ENCODE peak calls at places on chromosome 3, in nine cellular contexts. U is HCT116, H is cardiac muscle cell, C is body of pancreas, G is kidney, F is ovary, R is heart left ventricle, K is WERI-Rb-1, O is Panc1. L is an unnamed sample.

GRCh38 chr3:5809811-5810210 is 622.3 kb downstream of the EDEM1 start:
- DNase-seq in F (no peak), O (no peak), G (no peak), C (no peak), U (no peak), K (no peak), R (no peak), H (no peak), L (no peak)

GRCh38 chr3:150106752-150107428 is 136.2 kb upstream of the PFN2 start:
- DNase-seq in G (no peak), K (peak; percentile 65), C (no peak), U (no peak), F (no peak), R (no peak), H (no peak), O (no peak), L (no peak)

GRCh38 chr3:154364849-154365248 is 40.6 kb upstream of the DHX36 start:
- DNase-seq in H (no peak), R (no peak), U (peak; percentile 6), F (no peak), G (no peak), O (no peak), C (no peak), K (no peak), L (no peak)

GRCh38 chr3:139533781-139534443 is 5.6 kb downstream of the RBP1 start:
- DNase-seq in H (peak; percentile 66), U (peak; percentile 69), G (peak; percentile 83), R (peak; percentile 51), C (peak; percentile 53), K (peak; percentile 91), O (no peak), F (peak; percentile 65), L (peak; percentile 81)

GRCh38 chr3:48514431-48515227 is 10.7 kb upstream of the SHISA5 start:
- DNase-seq in G (peak; percentile 16), K (no peak), C (no peak), O (no peak), U (no peak), F (no peak), R (no peak), H (no peak), L (no peak)

GRCh38 chr3:54191997-54192396 is 69.6 kb downstream of the CACNA2D3 start:
- DNase-seq in K (no peak), C (no peak), G (no peak), R (no peak), U (no peak), H (no peak), F (no peak), O (no peak), L (no peak)

GRCh38 chr3:111963424-111963823 is 15.4 kb upstream of the ABHD10 start:
- DNase-seq in K (no peak), R (no peak), F (no peak), U (peak; percentile 62), G (no peak), C (no peak), O (no peak), H (no peak), L (peak; percentile 84)

GRCh38 chr3:14467723-14468620 is 65.6 kb downstream of the SLC6A6 start:
- DNase-seq in U (no peak), H (peak; percentile 59), C (peak; percentile 39), R (peak; percentile 30), G (peak; percentile 64), O (no peak), F (no peak), K (peak; percentile 47), L (no peak)

GRCh38 chr3:197241173-197241572 is 57.2 kb downstream of the DLG1 start:
- DNase-seq in K (no peak), H (no peak), R (no peak), O (no peak), F (no peak), G (no peak), C (no peak), U (no peak), L (no peak)

GRCh38 chr3:123640311-123641083 is 55.6 kb upstream of the HACD2 start:
- DNase-seq in H (no peak), C (no peak), F (no peak), R (no peak), K (no peak), O (no peak), U (no peak), G (no peak), L (no peak)

GRCh38 chr3:141561426-141562034 is 74.7 kb downstream of the RASA2 start:
- DNase-seq in R (no peak), H (peak; percentile 60), K (peak; percentile 9), U (peak; percentile 58), F (no peak), C (no peak), G (no peak), O (peak; percentile 60), L (peak; percentile 30)

GRCh38 chr3:1883489-1883888 is 215.2 kb upstream of the CNTN4 start:
- DNase-seq in H (no peak), U (no peak), C (no peak), F (no peak), G (no peak), R (no peak), K (no peak), O (no peak), L (no peak)

GRCh38 chr3:135081451-135082434 is 286.7 kb downstream of the EPHB1 start:
- DNase-seq in U (no peak), G (no peak), R (no peak), C (no peak), F (no peak), K (peak; percentile 37), O (no peak), H (no peak), L (no peak)

GRCh38 chr3:119600732-119601131 is 3.0 kb downstream of the PLA1A start:
- DNase-seq in O (peak; percentile 20), R (peak; percentile 53), C (no peak), K (peak; percentile 78), H (peak; percentile 58), G (no peak), U (peak; percentile 10), F (no peak), L (no peak)

GRCh38 chr3:191425322-191425734 is 35.6 kb upstream of the PYDC2 start:
- DNase-seq in G (no peak), R (no peak), C (no peak), H (no peak), F (no peak), K (no peak), O (peak; percentile 53), U (no peak), L (no peak)

GRCh38 chr3:153574445-153574844 is 412.4 kb downstream of the RAP2B start:
- DNase-seq in H (no peak), K (no peak), O (no peak), C (no peak), U (no peak), G (no peak), R (no peak), F (no peak), L (no peak)

DNA sequence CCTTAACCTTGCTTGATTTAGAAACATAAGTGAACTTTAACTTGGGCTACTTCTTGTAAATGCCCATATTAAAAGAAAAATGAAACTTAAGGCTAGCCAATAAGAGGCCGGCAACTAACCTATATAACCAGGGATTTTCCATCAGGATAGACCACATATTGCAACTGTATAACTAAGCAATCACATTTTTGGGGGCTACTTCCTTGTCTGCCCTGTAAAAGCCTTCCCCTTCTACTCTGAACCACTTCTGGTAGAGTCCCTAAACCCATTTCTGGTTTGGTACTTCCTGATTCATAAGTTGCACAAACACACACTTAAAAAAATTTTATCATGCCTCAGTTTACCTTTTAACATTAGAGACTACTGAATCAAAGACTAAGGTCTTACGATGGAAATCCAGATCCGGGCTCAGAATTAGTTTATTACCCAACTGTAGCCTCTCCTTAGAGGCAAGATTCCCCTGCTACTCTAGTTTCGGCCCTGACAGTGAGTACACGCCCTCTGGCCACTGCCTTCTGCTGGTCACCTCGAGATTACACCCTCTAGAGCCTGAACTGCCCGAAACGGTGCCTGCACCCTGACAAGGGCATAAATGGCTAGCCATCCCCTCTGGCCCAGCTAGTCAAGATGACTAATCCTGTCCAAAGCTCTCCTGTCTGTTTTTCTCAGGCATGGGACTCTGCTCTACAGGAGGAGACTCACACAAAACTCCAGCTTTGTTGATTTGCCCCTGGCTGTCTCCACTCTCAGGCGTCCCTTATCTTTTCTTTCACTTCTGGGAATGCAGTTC is 150.7 kb upstream of the UBE2E2 start:
- DNase-seq in C (no peak), O (no peak), U (peak; percentile 1), G (no peak), K (no peak), H (no peak), F (no peak), R (no peak), L (no peak)
- TF ChIP-seq CTCF in C (no peak), O (no peak), U (no peak), G (no peak), K (peak; percentile 19), H (peak; percentile 9), F (no peak), R (no peak), L (no peak)

DNA sequence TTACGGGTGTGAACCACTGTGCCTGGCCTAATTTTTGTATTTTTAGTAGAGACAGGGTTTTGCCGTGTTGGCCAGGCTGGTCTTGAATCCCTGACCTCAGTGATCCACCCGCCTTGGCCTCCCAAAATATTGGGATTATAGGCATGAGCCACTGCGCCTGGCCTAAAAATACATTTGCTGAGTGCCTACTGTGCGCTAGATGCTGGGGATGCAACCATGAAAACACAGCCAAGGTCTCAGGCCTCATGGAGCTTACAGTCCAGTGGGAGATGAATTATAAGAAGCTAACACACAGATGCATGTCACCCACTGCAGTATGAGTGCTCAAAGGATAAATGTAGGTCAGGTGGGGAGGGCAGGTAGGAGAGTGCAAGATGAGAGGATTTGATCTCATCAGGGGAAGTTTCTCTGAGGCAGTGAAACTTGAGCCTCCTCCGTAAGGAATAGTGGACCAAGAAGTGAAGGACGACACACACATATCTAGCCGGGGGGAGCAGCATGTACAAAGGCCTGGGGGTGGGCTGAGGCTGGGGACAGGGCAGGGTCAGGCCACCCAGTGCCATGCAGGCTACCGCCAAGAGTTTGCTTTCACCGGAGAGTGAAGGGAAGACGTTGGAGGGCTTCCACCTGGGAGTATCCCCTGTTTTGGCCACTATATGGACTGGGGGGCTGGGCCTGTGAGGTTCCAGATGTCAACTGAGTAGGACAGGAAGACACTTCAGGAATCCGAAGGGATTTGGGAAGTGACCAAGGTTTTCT is 24.3 kb downstream of the IRAK2 start:
- DNase-seq in C (no peak), F (no peak), K (no peak), U (no peak), G (no peak), R (no peak), H (no peak), O (no peak), L (peak; percentile 53)
- H3K4me3 ChIP-seq in C (no peak overlapping the region), F (no peak overlapping the region), K (no peak overlapping the region), U (no peak overlapping the region), G (no peak overlapping the region), R (no peak overlapping the region), H (no peak overlapping the region), O (no peak overlapping the region), L (no peak overlapping the region)

GRCh38 chr3:99648496-99648895 is 10.1 kb downstream of the COL8A1 start:
- DNase-seq in C (no peak), U (no peak), G (no peak), R (no peak), H (no peak), O (no peak), F (no peak), K (no peak), L (no peak)
- H3K36me3 ChIP-seq in C (no peaks in the 10 kb centered on the region), U (no peaks in the 10 kb centered on the region), G (no peaks in the 10 kb centered on the region), R (no peaks in the 10 kb centered on the region), H (no peaks in the 10 kb centered on the region), O (no peaks in the 10 kb centered on the region), F (no peaks in the 10 kb centered on the region), K (no peaks in the 10 kb centered on the region), L (no peaks in the 10 kb centered on the region)

DNA sequence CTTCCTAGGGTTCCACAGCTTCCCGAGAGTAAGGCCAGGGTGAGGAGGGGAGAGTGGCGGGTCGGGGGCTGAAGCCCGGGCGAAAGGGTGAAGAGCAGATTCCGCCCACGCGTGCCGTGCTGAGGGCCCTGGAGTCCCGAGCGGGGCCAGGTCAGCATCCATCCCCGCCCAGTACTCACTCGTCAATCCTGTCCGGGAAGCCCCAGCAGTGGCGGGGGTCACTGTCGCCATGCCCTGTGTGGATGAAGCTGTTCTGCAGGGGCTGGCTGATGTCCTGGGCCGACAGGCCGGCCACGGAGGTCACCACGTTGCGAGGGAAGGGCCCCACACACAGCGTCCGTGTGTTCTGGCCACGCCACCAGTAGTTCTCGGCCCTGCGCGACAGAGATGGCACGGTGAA is 36.3 kb downstream of the TNK2 start:
- DNase-seq in H (no peak), U (no peak), R (no peak), O (no peak), K (no peak), C (no peak), G (no peak), F (no peak), L (no peak)
- TF ChIP-seq CTCF in H (no peak), U (no peak), R (no peak), O (no peak), K (no peak), C (no peak), G (no peak), F (no peak), L (no peak)

L was measured in mammary epithelial cell.